ENCODE peak calls at places on chromosomes 12 and 14, in ten cellular contexts. R is astrocyte of the cerebellum; L is GM13976; D is GM23338; Z is fibroblast of lung; B is CD4-positive, alpha-beta T cell; X is AG10803; W is MM.1S; U is esophagus muscularis mucosa; T is choroid plexus epithelial cell. G is an unnamed sample.

GRCh38 chr12:102297412-102297811 is 99.8 kb upstream of the PMCH start:
- DNase-seq in R (no peak), L (no peak), D (no peak), Z (no peak), B (no peak), X (no peak), W (no peak), U (no peak), T (no peak), G (no peak)

GRCh38 chr12:47025349-47025748 is 54.1 kb upstream of the PCED1B start:
- DNase-seq in R (no peak), L (no peak), D (no peak), Z (no peak), B (no peak), X (no peak), W (no peak), U (no peak), T (no peak), G (no peak)

GRCh38 chr14:100673085-100673806 is 53.4 kb upstream of the DLK1 start:
- DNase-seq in R (no peak), L (no peak), D (peak), Z (no peak), B (no peak), X (no peak), W (no peak), U (no peak), T (no peak), G (no peak)

GRCh38 chr12:45409966-45410365 is 194.1 kb downstream of the ANO6 start:
- DNase-seq in R (peak), L (no peak), D (no peak), Z (peak), B (no peak), X (peak), W (no peak), U (no peak), T (no peak), G (no peak)

GRCh38 chr12:105409881-105410471 is 79.5 kb downstream of the C12orf75 start:
- DNase-seq in R (no peak), L (no peak), D (no peak), Z (peak), B (no peak), X (peak), W (no peak), U (no peak), T (peak), G (no peak)

GRCh38 chr14:94129758-94130414 is 482 bp upstream of the IFI27L2 start:
- DNase-seq in R (no peak), L (peak), D (peak), Z (peak), B (no peak), X (peak), W (peak), U (peak), T (peak), G (no peak)

GRCh38 chr12:123938679-123939480 is 33.8 kb downstream of the CCDC92 start:
- DNase-seq in R (no peak), L (no peak), D (peak), Z (no peak), B (no peak), X (no peak), W (no peak), U (no peak), T (peak), G (no peak)

GRCh38 chr12:470133-470532 is 10.4 kb downstream of the B4GALNT3 start:
- DNase-seq in R (no peak), L (no peak), D (no peak), Z (no peak), B (no peak), X (no peak), W (no peak), U (no peak), T (no peak), G (no peak)

GRCh38 chr14:24132061-24132685 is 1.7 kb downstream of the FITM1 start:
- DNase-seq in R (no peak), L (no peak), D (no peak), Z (no peak), B (no peak), X (no peak), W (no peak), U (no peak), T (no peak), G (no peak)

GRCh38 chr12:12466157-12466556 is 96.5 kb downstream of the DUSP16 start:
- DNase-seq in R (no peak), L (no peak), D (no peak), Z (no peak), B (peak), X (no peak), W (no peak), U (no peak), T (no peak), G (no peak)

GRCh38 chr12:12267801-12268200 is 957 bp upstream of the LRP6 start:
- DNase-seq in R (no peak), L (no peak), D (peak), Z (no peak), B (no peak), X (no peak), W (no peak), U (no peak), T (no peak), G (no peak)

GRCh38 chr14:39626589-39627576 is 194.7 kb upstream of the FBXO33 start:
- DNase-seq in R (no peak), L (no peak), D (no peak), Z (no peak), B (no peak), X (no peak), W (no peak), U (no peak), T (no peak), G (no peak)

GRCh38 chr12:89040146-89040964 is 311.9 kb downstream of the DUSP6 start:
- DNase-seq in R (no peak), L (peak), D (peak), Z (no peak), B (peak), X (no peak), W (peak), U (no peak), T (peak), G (no peak)

GRCh38 chr14:58711382-58711781 is 73.6 kb downstream of the DACT1 start:
- DNase-seq in R (no peak), L (no peak), D (no peak), Z (no peak), B (no peak), X (no peak), W (no peak), U (no peak), T (no peak), G (no peak)

GRCh38 chr14:72443991-72444431 is 449.9 kb downstream of the DPF3 start:
- DNase-seq in R (no peak), L (peak), D (no peak), Z (no peak), B (peak), X (no peak), W (no peak), U (no peak), T (no peak), G (no peak)

GRCh38 chr12:102061096-102061555 is 665 bp downstream of the WASHC3 start:
- DNase-seq in R (no peak), L (peak), D (no peak), Z (peak), B (no peak), X (peak), W (peak), U (no peak), T (peak), G (peak)

GRCh38 chr12:47775100-47775911 is 2.3 kb downstream of the SLC48A1 start:
- DNase-seq in R (no peak), L (no peak), D (no peak), Z (peak), B (no peak), X (peak), W (no peak), U (no peak), T (peak), G (no peak)

GRCh38 chr14:53567236-53567785 is 389.3 kb downstream of the BMP4 start:
- DNase-seq in R (peak), L (no peak), D (peak), Z (no peak), B (no peak), X (no peak), W (no peak), U (no peak), T (no peak), G (no peak)

GRCh38 chr12:6104027-6104426 is 20.4 kb downstream of the VWF start:
- DNase-seq in R (no peak), L (no peak), D (no peak), Z (no peak), B (no peak), X (peak), W (peak), U (no peak), T (peak), G (no peak)

GRCh38 chr14:20460458-20461229 is 590 bp downstream of the PIP4P1 start:
- DNase-seq in R (no peak), L (no peak), D (peak), Z (no peak), B (peak), X (no peak), W (peak), U (no peak), T (no peak), G (no peak)

GRCh38 chr12:18323159-18323558 is 61.8 kb downstream of the PIK3C2G start:
- DNase-seq in R (peak), L (no peak), D (no peak), Z (peak), B (no peak), X (peak), W (no peak), U (no peak), T (peak), G (no peak)

GRCh38 chr14:51578853-51579252 is 72.9 kb upstream of the FRMD6 start:
- DNase-seq in R (no peak), L (no peak), D (no peak), Z (no peak), B (no peak), X (no peak), W (no peak), U (no peak), T (no peak), G (no peak)

GRCh38 chr12:114875323-114875722 is 191.3 kb upstream of the TBX3 start:
- DNase-seq in R (no peak), L (no peak), D (no peak), Z (no peak), B (no peak), X (no peak), W (no peak), U (no peak), T (no peak), G (no peak)

GRCh38 chr12:123270380-123271181 is 1.1 kb downstream of the CDK2AP1 start:
- DNase-seq in R (no peak), L (peak), D (peak), Z (peak), B (no peak), X (peak), W (no peak), U (no peak), T (peak), G (no peak)

GRCh38 chr12:6536894-6537579 is 2.7 kb downstream of the GAPDH start:
- DNase-seq in R (no peak), L (no peak), D (no peak), Z (no peak), B (no peak), X (no peak), W (no peak), U (no peak), T (no peak), G (no peak)

GRCh38 chr12:48973531-48973930 is 2.0 kb upstream of the WNT10B start:
- DNase-seq in R (no peak), L (no peak), D (no peak), Z (peak), B (no peak), X (no peak), W (no peak), U (no peak), T (no peak), G (no peak)

GRCh38 chr14:66177935-66178334 is 308.2 kb upstream of the CCDC196 start:
- DNase-seq in R (no peak), L (no peak), D (no peak), Z (no peak), B (no peak), X (no peak), W (no peak), U (no peak), T (no peak), G (no peak)

GRCh38 chr12:57761391-57761998 is 5.4 kb downstream of the CYP27B1 start:
- DNase-seq in R (no peak), L (no peak), D (no peak), Z (no peak), B (no peak), X (no peak), W (no peak), U (no peak), T (no peak), G (no peak)

GRCh38 chr12:57760347-57760982 is 5.6 kb downstream of the MARCHF9 start:
- DNase-seq in R (no peak), L (no peak), D (peak), Z (no peak), B (no peak), X (no peak), W (no peak), U (no peak), T (no peak), G (no peak)

GRCh38 chr12:57758566-57759359 is 3.9 kb downstream of the MARCHF9 start:
- DNase-seq in R (no peak), L (no peak), D (no peak), Z (no peak), B (no peak), X (no peak), W (no peak), U (no peak), T (no peak), G (no peak)

GRCh38 chr12:57757771-57758170 is 2.9 kb downstream of the MARCHF9 start:
- DNase-seq in R (no peak), L (no peak), D (no peak), Z (no peak), B (no peak), X (no peak), W (no peak), U (no peak), T (no peak), G (no peak)

GRCh38 chr12:57759360-57759980 is 4.6 kb downstream of the MARCHF9 start:
- DNase-seq in R (no peak), L (no peak), D (peak), Z (no peak), B (peak), X (no peak), W (peak), U (no peak), T (peak), G (no peak)
- TF ChIP-seq CTCF in R (peak), L (peak), D (peak), Z (peak), B (peak), X (peak), W (peak), U (peak), T (peak), G (peak)

DNA sequence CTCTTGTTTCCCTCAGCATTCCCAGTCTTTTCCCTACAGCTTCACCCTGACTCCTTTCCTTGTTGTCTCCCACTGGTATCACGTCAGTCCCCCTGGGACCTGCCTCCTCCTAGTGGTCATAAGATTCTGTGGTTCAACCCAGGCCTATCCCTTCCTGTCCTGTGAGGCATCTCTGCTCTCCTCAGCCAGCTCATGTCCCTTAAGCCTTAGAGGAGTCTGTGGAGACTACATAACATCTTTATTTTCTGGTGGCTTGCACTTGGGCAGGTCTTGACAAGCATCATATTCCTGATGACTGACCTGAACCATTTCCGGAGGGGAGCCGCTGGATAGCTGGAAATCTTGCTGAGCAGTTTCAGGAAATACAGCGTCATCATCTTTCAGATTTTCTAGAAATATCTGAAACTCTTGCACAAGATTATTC is 698 bp downstream of the C12orf71 start:
- DNase-seq in R (no peak), L (no peak), D (peak), Z (no peak), B (no peak), X (peak), W (no peak), U (no peak), T (peak), G (no peak)
- TF ChIP-seq CTCF in R (no peak), L (no peak), D (peak), Z (no peak), B (no peak), X (peak), W (no peak), U (no peak), T (peak), G (no peak)

GRCh38 chr12:110846615-110847566 is at the start of gene CCDC63:
- DNase-seq in R (peak), L (peak), D (peak), Z (peak), B (no peak), X (peak), W (peak), U (no peak), T (peak), G (peak)
- TF ChIP-seq CTCF in R (peak), L (peak), D (peak), Z (peak), B (peak), X (peak), W (peak), U (peak), T (peak), G (no peak)

GRCh38 chr14:38420045-38420444 is 164.2 kb upstream of the CLEC14A start:
- DNase-seq in R (no peak), L (no peak), D (no peak), Z (peak), B (no peak), X (peak), W (no peak), U (no peak), T (peak), G (no peak)
- TF ChIP-seq CTCF in R (no peak), L (no peak), D (no peak), Z (no peak), B (no peak), X (no peak), W (no peak), U (no peak), T (no peak), G (no peak)

GRCh38 chr12:39958377-39958776 is 147.5 kb downstream of the SLC2A13 start:
- DNase-seq in R (no peak), L (no peak), D (peak), Z (no peak), B (no peak), X (no peak), W (no peak), U (no peak), T (peak), G (no peak)
- TF ChIP-seq CTCF in R (no peak), L (no peak), D (peak), Z (peak), B (no peak), X (peak), W (peak), U (no peak), T (peak), G (no peak)

GRCh38 chr14:106690333-106690891 is 1164.0 kb downstream of the TMEM121 start:
- DNase-seq in R (no peak), L (no peak), D (no peak), Z (no peak), B (no peak), X (no peak), W (no peak), U (no peak), T (no peak), G (no peak)

GRCh38 chr14:106691601-106692291 is 1165.4 kb downstream of the TMEM121 start:
- DNase-seq in R (no peak), L (peak), D (peak), Z (no peak), B (peak), X (no peak), W (peak), U (no peak), T (no peak), G (peak)

DNA sequence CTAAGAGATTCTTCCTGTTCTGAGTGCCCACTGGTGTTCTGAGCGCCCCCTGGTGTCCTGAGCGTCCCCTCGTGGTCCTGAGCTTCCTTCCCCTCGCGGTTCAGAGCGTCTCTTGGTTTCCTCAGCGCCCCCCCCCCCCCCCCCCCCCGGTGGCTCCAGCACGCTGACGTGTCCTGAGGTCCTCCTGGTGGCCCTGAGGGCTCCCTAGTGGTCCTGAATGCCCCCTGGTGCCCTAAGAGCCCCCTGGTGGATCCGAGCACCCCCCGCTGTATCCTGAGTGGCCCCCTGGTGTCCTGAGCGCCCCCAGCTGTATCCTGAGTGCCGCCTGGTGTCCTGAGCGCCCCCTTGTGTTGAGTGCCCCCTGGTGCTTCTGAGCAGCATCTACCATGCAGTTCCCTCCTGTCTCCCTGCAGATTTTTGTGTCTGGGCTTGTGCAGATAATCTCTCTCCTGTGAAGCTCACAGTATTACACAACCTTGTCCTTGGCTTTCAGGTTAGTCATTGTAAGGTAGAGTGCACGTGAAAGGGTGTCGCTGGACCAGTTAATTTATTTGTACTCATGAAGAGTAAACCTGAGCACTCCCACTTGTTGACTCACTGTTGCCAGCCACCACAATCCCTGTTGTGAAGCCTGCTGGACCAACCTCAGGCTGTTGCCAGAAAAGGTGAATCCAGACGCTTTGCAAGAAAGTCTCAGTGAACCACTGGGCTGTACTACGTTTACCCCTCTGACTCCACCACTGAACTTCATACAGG is 1168.4 kb downstream of the TMEM121 start:
- DNase-seq in R (no peak), L (peak), D (peak), Z (no peak), B (peak), X (no peak), W (peak), U (no peak), T (no peak), G (peak)
- TF ChIP-seq CTCF in R (no peak), L (peak), D (no peak), Z (no peak), B (peak), X (no peak), W (peak), U (no peak), T (no peak), G (peak)

GRCh38 chr12:121224591-121224990 is 14.7 kb downstream of the P2RX4 start:
- DNase-seq in R (no peak), L (no peak), D (no peak), Z (no peak), B (peak), X (no peak), W (no peak), U (no peak), T (no peak), G (no peak)

GRCh38 chr12:121226399-121226798 is 16.5 kb downstream of the P2RX4 start:
- DNase-seq in R (no peak), L (no peak), D (no peak), Z (no peak), B (no peak), X (no peak), W (no peak), U (no peak), T (no peak), G (no peak)

GRCh38 chr12:121223947-121224285 is 14.0 kb downstream of the P2RX4 start:
- DNase-seq in R (no peak), L (no peak), D (no peak), Z (no peak), B (no peak), X (no peak), W (no peak), U (no peak), T (no peak), G (no peak)

GRCh38 chr12:121222847-121223246 is 12.9 kb downstream of the P2RX4 start:
- DNase-seq in R (no peak), L (no peak), D (no peak), Z (no peak), B (no peak), X (no peak), W (no peak), U (no peak), T (no peak), G (no peak)

DNA sequence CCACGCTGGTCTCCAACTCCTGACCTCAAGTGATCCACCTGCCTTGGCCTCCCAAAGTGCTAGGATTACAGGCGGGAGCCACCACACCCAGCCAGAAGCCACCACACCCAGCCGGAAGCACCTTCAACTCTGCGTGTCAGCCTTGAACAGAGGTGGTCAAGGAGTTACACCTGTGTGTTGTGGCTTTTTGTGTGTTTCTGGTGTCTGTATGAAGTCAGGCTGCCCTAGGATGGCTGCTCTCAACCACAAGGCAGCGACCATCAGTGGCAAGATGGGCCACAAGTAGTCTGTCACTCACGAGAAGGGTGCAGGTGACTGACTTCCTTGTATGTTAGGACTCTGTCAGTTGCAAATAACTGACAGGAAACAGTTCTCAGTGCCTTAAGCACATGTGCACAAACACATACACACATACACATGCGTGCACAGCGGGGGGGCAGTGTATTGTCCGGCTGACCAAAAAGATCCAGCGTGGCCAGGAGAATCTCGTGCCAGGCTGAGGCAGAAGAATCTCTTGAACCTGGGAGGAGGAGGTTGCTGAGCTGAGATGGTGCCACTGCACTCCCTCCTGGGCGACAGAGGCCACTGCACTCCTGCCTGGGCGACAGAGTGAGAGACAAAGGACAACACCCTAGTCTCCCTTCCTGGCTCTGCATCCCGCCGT is 13.5 kb downstream of the P2RX4 start:
- DNase-seq in R (no peak), L (peak), D (no peak), Z (no peak), B (peak), X (no peak), W (no peak), U (no peak), T (peak), G (no peak)
- TF ChIP-seq CTCF in R (peak), L (peak), D (peak), Z (peak), B (no peak), X (peak), W (no peak), U (no peak), T (peak), G (no peak)